ENCODE peak calls at places on chromosome 17, in eight cellular contexts. P, T, D, O, W, U, A and R are unnamed samples. For H3K4me1, the result is how much of the 10 kb centered on the place peaks cover.

GRCh38 chr17:3892095-3892998 is 506 bp downstream of the CAMKK1 start:
- DNase-seq in P (peak), T (peak), D (peak), O (peak), W (peak), U (peak), A (peak), R (peak)

GRCh38 chr17:73201215-73202069 is 8.6 kb downstream of the COG1 start:
- DNase-seq in P (peak), T (no peak), D (no peak), O (no peak), W (no peak), U (no peak), A (no peak), R (no peak)

GRCh38 chr17:41707803-41708669 is 4.1 kb upstream of the GAST start:
- DNase-seq in P (no peak), T (no peak), D (no peak), O (no peak), W (no peak), U (no peak), A (no peak), R (no peak)

GRCh38 chr17:652310-652709 is 62.3 kb downstream of the VPS53 start:
- DNase-seq in P (no peak), T (no peak), D (peak), O (peak), W (no peak), U (peak), A (no peak), R (peak)

GRCh38 chr17:6476061-6476833 is 32.0 kb downstream of the PIMREG start:
- DNase-seq in P (no peak), T (no peak), D (no peak), O (no peak), W (no peak), U (no peak), A (no peak), R (no peak)

GRCh38 chr17:76079577-76080206 is 710 bp downstream of the ZACN start:
- DNase-seq in P (no peak), T (peak), D (no peak), O (no peak), W (no peak), U (no peak), A (no peak), R (no peak)

GRCh38 chr17:39028690-39029089 is 61.5 kb upstream of the FBXO47 start:
- DNase-seq in P (no peak), T (no peak), D (no peak), O (no peak), W (no peak), U (peak), A (no peak), R (no peak)

GRCh38 chr17:41586863-41587495 is at the start of gene KRT14:
- DNase-seq in P (no peak), T (no peak), D (no peak), O (no peak), W (no peak), U (no peak), A (no peak), R (no peak)

GRCh38 chr17:68820825-68821481 is 134.2 kb downstream of the ABCA8 start:
- DNase-seq in P (peak), T (no peak), D (no peak), O (no peak), W (no peak), U (no peak), A (no peak), R (no peak)

GRCh38 chr17:81096741-81097133 is 61.8 kb downstream of the BAIAP2 start:
- DNase-seq in P (no peak), T (no peak), D (no peak), O (no peak), W (no peak), U (no peak), A (no peak), R (no peak)
- TF ChIP-seq EP300 in P (no peak), T (no peak), D (no peak), O (no peak), W (no peak), U (no peak), A (no peak), R (no peak)

GRCh38 chr17:78133971-78134898 is 3.7 kb downstream of the TMC8 start:
- DNase-seq in P (peak), T (peak), D (no peak), O (peak), W (peak), U (no peak), A (peak), R (peak)

GRCh38 chr17:78131172-78132085 is 858 bp downstream of the TMC8 start:
- DNase-seq in P (no peak), T (peak), D (no peak), O (no peak), W (no peak), U (peak), A (no peak), R (peak)

GRCh38 chr17:78132086-78132676 is 1.6 kb downstream of the TMC8 start:
- DNase-seq in P (no peak), T (no peak), D (no peak), O (no peak), W (peak), U (peak), A (no peak), R (peak)

GRCh38 chr17:78133179-78133951 is 2.8 kb downstream of the TMC8 start:
- DNase-seq in P (no peak), T (no peak), D (no peak), O (no peak), W (no peak), U (no peak), A (no peak), R (no peak)

GRCh38 chr17:78132767-78133178 is 2.2 kb downstream of the TMC8 start:
- DNase-seq in P (no peak), T (no peak), D (no peak), O (no peak), W (no peak), U (peak), A (no peak), R (no peak)
- H3K4me1 ChIP-seq in P (half or more), T (under half), D (under half), O (under half), W (half or more), U (under half), A (under half), R (under half)

GRCh38 chr17:8387914-8388651 is 5.1 kb upstream of the RPL26 start:
- DNase-seq in P (no peak), T (no peak), D (peak), O (no peak), W (no peak), U (no peak), A (no peak), R (no peak)
- H3K27ac ChIP-seq in P (no peak), T (no peak), D (no peak), O (no peak), W (no peak), U (no peak), A (no peak), R (no peak)

GRCh38 chr17:40242774-40243173 is 23.7 kb downstream of the WIPF2 start:
- DNase-seq in P (no peak), T (peak), D (no peak), O (no peak), W (no peak), U (no peak), A (no peak), R (no peak)

GRCh38 chr17:40244255-40244654 is 25.2 kb downstream of the WIPF2 start:
- DNase-seq in P (no peak), T (no peak), D (no peak), O (no peak), W (no peak), U (no peak), A (no peak), R (no peak)

GRCh38 chr17:40241435-40241834 is 22.3 kb downstream of the WIPF2 start:
- DNase-seq in P (no peak), T (no peak), D (no peak), O (no peak), W (no peak), U (no peak), A (no peak), R (no peak)

GRCh38 chr17:40247926-40248495 is 28.9 kb downstream of the WIPF2 start:
- DNase-seq in P (no peak), T (no peak), D (no peak), O (peak), W (no peak), U (no peak), A (no peak), R (no peak)

GRCh38 chr17:40243756-40244155 is 24.7 kb downstream of the WIPF2 start:
- DNase-seq in P (no peak), T (no peak), D (no peak), O (no peak), W (no peak), U (no peak), A (no peak), R (no peak)
- TF ChIP-seq EP300 in P (no peak), T (no peak), D (no peak), O (no peak), W (no peak), U (no peak), A (no peak), R (no peak)

GRCh38 chr17:27310548-27311110 is 16.7 kb downstream of the WSB1 start:
- DNase-seq in P (no peak), T (no peak), D (no peak), O (no peak), W (no peak), U (no peak), A (no peak), R (no peak)

GRCh38 chr17:27303734-27304133 is 9.8 kb downstream of the WSB1 start:
- DNase-seq in P (no peak), T (no peak), D (no peak), O (no peak), W (no peak), U (no peak), A (no peak), R (no peak)

DNA sequence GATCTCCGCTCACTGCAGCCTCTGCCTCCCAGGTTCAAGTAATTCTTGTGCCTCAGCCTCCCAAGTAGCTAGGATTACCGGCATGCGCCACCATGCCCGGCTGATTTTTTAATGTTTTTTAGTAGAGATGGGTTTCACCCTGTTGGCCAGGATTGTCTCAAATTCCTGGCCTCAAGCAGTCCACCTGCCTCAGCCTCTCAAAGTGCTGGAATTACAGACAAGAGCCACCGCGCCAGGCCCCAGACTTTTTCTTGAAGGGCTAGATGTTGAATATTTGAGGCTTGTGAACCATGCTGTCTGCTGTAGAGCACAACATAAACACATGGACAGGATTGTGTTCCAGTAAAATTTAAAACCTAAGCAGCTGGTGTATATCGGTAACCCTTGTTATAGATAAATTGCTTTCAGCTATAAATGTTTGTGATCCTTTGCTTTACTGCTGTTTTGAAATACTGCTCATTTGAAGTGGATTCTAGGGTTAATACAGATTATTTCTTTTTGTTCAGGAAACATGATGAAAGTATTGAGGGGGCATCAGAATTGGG is 12.4 kb downstream of the WSB1 start:
- DNase-seq in P (no peak), T (no peak), D (no peak), O (no peak), W (no peak), U (no peak), A (no peak), R (no peak)
- H3K4me1 ChIP-seq in P (under half), T (under half), D (under half), O (under half), W (under half), U (under half), A (under half), R (under half)